ENCODE peak calls at places on chromosome 3, in nine cellular contexts. A, B, W, G, X, C, R, F and Z are unnamed samples. For H3K4me1, the result is how much of the 10 kb centered on the place peaks cover.

GRCh38 chr3:114364806-114365205 is 71.0 kb downstream of the TIGIT start:
- DNase-seq in A (no peak), B (no peak), W (no peak), G (no peak), X (no peak), C (no peak), R (no peak), F (no peak), Z (no peak)

GRCh38 chr3:188214442-188214841 is 60.5 kb downstream of the LPP start:
- DNase-seq in A (peak), B (no peak), W (no peak), G (no peak), X (no peak), C (no peak), R (no peak), F (no peak), Z (no peak)

GRCh38 chr3:172627057-172627809 is 83.6 kb downstream of the NCEH1 start:
- DNase-seq in A (no peak), B (no peak), W (no peak), G (peak), X (no peak), C (no peak), R (no peak), F (peak), Z (no peak)

GRCh38 chr3:46269556-46269955 is 27.3 kb downstream of the CCR3 start:
- DNase-seq in A (no peak), B (no peak), W (no peak), G (no peak), X (no peak), C (no peak), R (no peak), F (no peak), Z (no peak)

GRCh38 chr3:16088496-16088895 is 86.0 kb upstream of the GALNT15 start:
- DNase-seq in A (no peak), B (no peak), W (no peak), G (no peak), X (no peak), C (no peak), R (no peak), F (no peak), Z (no peak)

GRCh38 chr3:124774305-124774673 is 44.0 kb downstream of the UMPS start:
- DNase-seq in A (no peak), B (peak), W (no peak), G (peak), X (no peak), C (peak), R (no peak), F (peak), Z (no peak)

GRCh38 chr3:10553586-10554235 is 48.3 kb upstream of the ATP2B2 start:
- DNase-seq in A (no peak), B (no peak), W (no peak), G (no peak), X (no peak), C (no peak), R (peak), F (no peak), Z (no peak)

GRCh38 chr3:122097141-122097540 is 42.0 kb downstream of the CD86 start:
- DNase-seq in A (peak), B (no peak), W (no peak), G (no peak), X (no peak), C (no peak), R (no peak), F (no peak), Z (no peak)

GRCh38 chr3:123026551-123027291 is 842 bp downstream of the SEMA5B start:
- DNase-seq in A (no peak), B (peak), W (peak), G (peak), X (no peak), C (peak), R (peak), F (peak), Z (no peak)

GRCh38 chr3:124322966-124323365 is 331.0 kb upstream of the ROPN1 start:
- DNase-seq in A (no peak), B (no peak), W (no peak), G (no peak), X (no peak), C (no peak), R (no peak), F (no peak), Z (no peak)

GRCh38 chr3:141085331-141086047 is 34.3 kb downstream of the SPSB4 start:
- DNase-seq in A (no peak), B (peak), W (no peak), G (no peak), X (no peak), C (no peak), R (no peak), F (no peak), Z (no peak)

GRCh38 chr3:129424185-129424841 is 4.1 kb downstream of the EFCAB12 start:
- DNase-seq in A (peak), B (no peak), W (no peak), G (peak), X (no peak), C (no peak), R (no peak), F (no peak), Z (no peak)

GRCh38 chr3:43213631-43214030 is 72.7 kb upstream of the SNRK start:
- DNase-seq in A (no peak), B (no peak), W (no peak), G (no peak), X (no peak), C (no peak), R (no peak), F (no peak), Z (no peak)

GRCh38 chr3:195467641-195468390 is 25.0 kb upstream of the ACAP2 start:
- DNase-seq in A (no peak), B (no peak), W (no peak), G (no peak), X (no peak), C (no peak), R (no peak), F (no peak), Z (no peak)

GRCh38 chr3:112061152-112061551 is 25.0 kb upstream of the C3orf52 start:
- DNase-seq in A (no peak), B (no peak), W (no peak), G (no peak), X (no peak), C (no peak), R (no peak), F (no peak), Z (no peak)

GRCh38 chr3:53941174-53941573 is 49.5 kb upstream of the SELENOK start:
- DNase-seq in A (no peak), B (no peak), W (no peak), G (peak), X (no peak), C (no peak), R (no peak), F (no peak), Z (no peak)

GRCh38 chr3:108562565-108562964 is 26.7 kb downstream of the CIP2A start:
- DNase-seq in A (no peak), B (no peak), W (no peak), G (no peak), X (no peak), C (no peak), R (no peak), F (no peak), Z (no peak)

DNA sequence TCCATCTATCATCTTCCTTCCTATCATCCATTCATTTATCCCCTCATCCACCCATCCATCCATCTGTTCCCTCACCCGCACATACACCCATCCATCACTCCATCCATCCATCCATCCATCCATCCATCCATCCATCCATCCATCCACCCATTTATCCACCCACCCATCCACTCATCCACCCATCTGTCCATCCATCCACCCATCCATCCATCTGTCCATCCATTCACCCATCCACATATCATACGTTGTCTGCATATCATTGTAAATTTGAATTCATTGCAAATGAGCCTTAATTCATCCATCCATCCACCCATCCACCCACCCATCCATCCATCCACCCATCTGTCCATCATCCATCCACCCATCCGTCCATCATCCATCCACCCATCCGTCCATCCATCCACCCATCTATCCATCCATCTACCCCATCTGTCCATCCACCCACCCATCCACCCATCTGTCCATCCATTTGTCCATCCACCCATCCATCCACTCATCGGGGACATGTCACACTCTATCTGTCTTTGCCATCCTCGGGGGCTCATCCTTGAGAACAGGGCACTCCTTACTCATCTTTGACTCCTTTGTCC is 48.9 kb downstream of the IQSEC1 start:
- DNase-seq in A (no peak), B (no peak), W (no peak), G (no peak), X (no peak), C (no peak), R (peak), F (no peak), Z (no peak)
- H3K4me1 ChIP-seq in A (half or more), B (half or more), W (under half), G (under half), X (under half), C (under half), R (under half), F (under half), Z (under half)

GRCh38 chr3:183812746-183813445 is 12.5 kb downstream of the MAP6D1 start:
- DNase-seq in A (no peak), B (no peak), W (no peak), G (no peak), X (no peak), C (no peak), R (no peak), F (no peak), Z (no peak)
- H3K27ac ChIP-seq in A (no peak), B (peak), W (no peak), G (no peak), X (no peak), C (no peak), R (no peak), F (peak), Z (no peak)

GRCh38 chr3:71402280-71402679 is 181.2 kb downstream of the FOXP1 start:
- DNase-seq in A (no peak), B (no peak), W (no peak), G (no peak), X (no peak), C (no peak), R (no peak), F (no peak), Z (no peak)

GRCh38 chr3:71400986-71401451 is 182.5 kb downstream of the FOXP1 start:
- DNase-seq in A (no peak), B (no peak), W (no peak), G (no peak), X (no peak), C (peak), R (no peak), F (no peak), Z (no peak)

GRCh38 chr3:71402872-71403271 is 180.7 kb downstream of the FOXP1 start:
- DNase-seq in A (no peak), B (no peak), W (no peak), G (no peak), X (no peak), C (no peak), R (no peak), F (no peak), Z (no peak)

GRCh38 chr3:71399478-71399877 is 184.1 kb downstream of the FOXP1 start:
- DNase-seq in A (no peak), B (no peak), W (no peak), G (no peak), X (no peak), C (no peak), R (no peak), F (no peak), Z (no peak)

GRCh38 chr3:71401695-71402231 is 181.8 kb downstream of the FOXP1 start:
- DNase-seq in A (no peak), B (no peak), W (no peak), G (no peak), X (no peak), C (no peak), R (no peak), F (no peak), Z (no peak)
- H3K4me1 ChIP-seq in A (under half), B (under half), W (under half), G (under half), X (under half), C (under half), R (under half), F (under half), Z (under half)

GRCh38 chr3:152938974-152939636 is 104.2 kb downstream of the P2RY1 start:
- DNase-seq in A (no peak), B (no peak), W (no peak), G (no peak), X (no peak), C (no peak), R (no peak), F (no peak), Z (no peak)

GRCh38 chr3:152942366-152942765 is 107.4 kb downstream of the P2RY1 start:
- DNase-seq in A (no peak), B (no peak), W (no peak), G (no peak), X (no peak), C (no peak), R (no peak), F (no peak), Z (no peak)

GRCh38 chr3:152941825-152942224 is 106.9 kb downstream of the P2RY1 start:
- DNase-seq in A (no peak), B (no peak), W (no peak), G (no peak), X (no peak), C (no peak), R (no peak), F (no peak), Z (no peak)

DNA sequence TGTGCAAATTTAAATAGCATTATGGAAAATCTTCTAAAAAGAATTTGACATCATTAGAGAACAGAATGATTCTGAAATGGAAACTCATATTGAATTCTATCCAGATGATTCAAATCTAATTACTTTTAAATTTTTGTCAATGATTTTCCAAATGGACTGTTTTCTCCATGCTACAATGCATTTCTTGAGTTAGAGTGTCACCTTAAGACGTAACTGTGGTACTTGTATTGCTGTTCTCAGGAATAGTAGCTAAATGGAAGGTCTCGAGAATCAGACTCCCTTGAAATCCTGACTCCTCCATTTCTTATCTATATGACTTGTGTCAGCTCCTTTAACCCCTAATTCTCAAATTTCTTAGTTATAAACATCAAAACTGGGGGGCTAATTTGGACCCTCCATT is 102.3 kb downstream of the P2RY1 start:
- DNase-seq in A (no peak), B (no peak), W (no peak), G (no peak), X (no peak), C (no peak), R (no peak), F (no peak), Z (no peak)
- H3K27ac ChIP-seq in A (no peak), B (no peak), W (no peak), G (no peak), X (no peak), C (no peak), R (no peak), F (no peak), Z (no peak)

DNA sequence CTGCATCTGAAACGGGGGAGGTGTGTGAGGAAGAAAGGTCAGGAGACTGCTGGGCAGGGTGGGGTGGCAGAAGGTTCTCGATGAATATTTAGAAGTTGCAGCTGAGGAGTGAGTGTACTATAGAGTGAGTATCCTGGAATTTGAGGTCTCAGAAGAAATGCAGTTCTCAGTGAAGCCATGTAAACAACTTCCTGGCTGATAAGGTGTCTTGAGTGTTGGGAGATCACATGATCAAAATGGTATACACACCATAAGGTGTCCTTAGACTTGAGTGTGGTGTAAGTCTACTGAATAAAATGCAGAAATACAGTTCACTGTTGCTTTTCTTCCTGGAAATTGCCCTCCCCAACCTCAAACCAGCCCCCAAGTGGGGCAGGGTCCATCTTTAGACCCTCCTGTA is 9.9 kb downstream of the B3GNT5 start:
- DNase-seq in A (no peak), B (no peak), W (no peak), G (no peak), X (no peak), C (no peak), R (no peak), F (no peak), Z (no peak)
- H3K4me1 ChIP-seq in A (under half), B (under half), W (half or more), G (under half), X (under half), C (under half), R (under half), F (half or more), Z (under half)